ENCODE peak calls at places on chromosomes 2 and 18, in four cellular contexts. R is CD8-positive, alpha-beta memory T cell; D is LoVo; K is AG08395. G is an unnamed sample.

GRCh38 chr2:176096243-176096985 is 3.2 kb upstream of the HOXD12 start:
- DNase-seq in R (no peak), D (peak), K (no peak), G (peak)

GRCh38 chr2:238581126-238581525 is 154.4 kb downstream of the ASB1 start:
- DNase-seq in R (no peak), D (no peak), K (no peak), G (no peak)

GRCh38 chr18:24000613-24001490 is 13.7 kb upstream of the TTC39C start:
- DNase-seq in R (peak), D (no peak), K (no peak), G (no peak)

GRCh38 chr2:9308186-9308955 is 101.8 kb downstream of the ASAP2 start:
- DNase-seq in R (no peak), D (no peak), K (no peak), G (no peak)

GRCh38 chr2:120289221-120289906 is 36.7 kb downstream of the RALB start:
- DNase-seq in R (no peak), D (no peak), K (peak), G (no peak)

GRCh38 chr18:67634631-67635338 is 118.3 kb upstream of the DSEL start:
- DNase-seq in R (no peak), D (no peak), K (no peak), G (no peak)

GRCh38 chr2:218569038-218569431 is 396 bp downstream of the CNOT9 start:
- DNase-seq in R (peak), D (peak), K (peak), G (peak)

GRCh38 chr18:69483574-69483973 is 82.9 kb downstream of the DOK6 start:
- DNase-seq in R (no peak), D (no peak), K (no peak), G (no peak)

GRCh38 chr2:196131384-196131861 is 40.0 kb downstream of the STK17B start:
- DNase-seq in R (peak), D (peak), K (no peak), G (peak)

GRCh38 chr2:29902356-29902755 is 19.0 kb downstream of the ALK start:
- DNase-seq in R (no peak), D (no peak), K (no peak), G (no peak)

GRCh38 chr2:70029814-70030409 is 57.4 kb upstream of the PCBP1 start:
- DNase-seq in R (no peak), D (no peak), K (peak), G (peak)